ENCODE peak calls at places on chromosome 18, in nine cellular contexts. Y is right atrium auricular region; S is stomach; X is colonic mucosa; C is HCT116; B is Peyer's patch; P is psoas muscle; U is endodermal cell; O is CD8-positive, alpha-beta T cell. T is an unnamed sample.

GRCh38 chr18:60982958-60983357 is 350.3 kb upstream of the CDH20 start:
- DNase-seq in Y (no peak), S (no peak), X (no peak), C (no peak), B (no peak), P (no peak), U (no peak), O (no peak), T (no peak)

GRCh38 chr18:27899893-27900292 is 277.0 kb downstream of the CDH2 start:
- DNase-seq in Y (no peak), S (no peak), X (no peak), C (no peak), B (no peak), P (no peak), U (peak; percentile 49), O (no peak), T (no peak)

GRCh38 chr18:33584845-33585775 is 7.1 kb downstream of the ASXL3 start:
- DNase-seq in Y (no peak), S (no peak), X (no peak), C (no peak), B (no peak), P (no peak), U (peak; percentile 70), O (no peak), T (no peak)

GRCh38 chr18:51059969-51060368 is 30.0 kb downstream of the SMAD4 start:
- DNase-seq in Y (no peak), S (no peak), X (no peak), C (no peak), B (no peak), P (no peak), U (no peak), O (no peak), T (no peak)

GRCh38 chr18:76252880-76253279 is 242.2 kb downstream of the ZNF516 start:
- DNase-seq in Y (no peak), S (no peak), X (no peak), C (peak; percentile 23), B (no peak), P (no peak), U (peak; percentile 71), O (no peak), T (peak; percentile 38)

GRCh38 chr18:9949861-9950260 is 36.0 kb downstream of the VAPA start:
- DNase-seq in Y (no peak), S (no peak), X (no peak), C (no peak), B (no peak), P (no peak), U (no peak), O (no peak), T (no peak)

GRCh38 chr18:7084080-7084765 is 33.4 kb downstream of the LAMA1 start:
- DNase-seq in Y (no peak), S (no peak), X (no peak), C (no peak), B (no peak), P (no peak), U (no peak), O (no peak), T (no peak)

GRCh38 chr18:79681484-79682387 is 2.1 kb downstream of the CTDP1 start:
- DNase-seq in Y (no peak), S (no peak), X (peak; percentile 85), C (no peak), B (no peak), P (no peak), U (peak; percentile 33), O (peak; percentile 68), T (peak; percentile 55)

GRCh38 chr18:52569492-52569891 is 229.5 kb downstream of the DCC start:
- DNase-seq in Y (no peak), S (no peak), X (no peak), C (no peak), B (no peak), P (no peak), U (no peak), O (no peak), T (no peak)

GRCh38 chr18:79949571-79950439 is 1.6 kb downstream of the SLC66A2 start:
- DNase-seq in Y (no peak), S (peak; percentile 32), X (peak; percentile 49), C (no peak), B (peak; percentile 36), P (peak; percentile 68), U (peak; percentile 7), O (no peak), T (peak; percentile 74)

GRCh38 chr18:28045176-28045810 is 131.6 kb downstream of the CDH2 start:
- DNase-seq in Y (no peak), S (no peak), X (no peak), C (no peak), B (no peak), P (no peak), U (no peak), O (no peak), T (no peak)

GRCh38 chr18:50791599-50792438 is 28.0 kb downstream of the MRO start:
- DNase-seq in Y (no peak), S (no peak), X (no peak), C (no peak), B (no peak), P (no peak), U (no peak), O (no peak), T (peak; percentile 47)

GRCh38 chr18:39839782-39840181 is 2115.3 kb upstream of the PIK3C3 start:
- DNase-seq in Y (no peak), S (no peak), X (no peak), C (no peak), B (no peak), P (no peak), U (no peak), O (no peak), T (no peak)

GRCh38 chr18:63999871-64000270 is 30.0 kb downstream of the SERPINB8 start:
- DNase-seq in Y (no peak), S (no peak), X (no peak), C (no peak), B (no peak), P (no peak), U (no peak), O (no peak), T (no peak)

GRCh38 chr18:63992751-63993150 is 22.9 kb downstream of the SERPINB8 start:
- DNase-seq in Y (no peak), S (no peak), X (no peak), C (no peak), B (no peak), P (no peak), U (peak; percentile 50), O (no peak), T (no peak)

GRCh38 chr18:63994783-63995399 is 25.0 kb downstream of the SERPINB8 start:
- DNase-seq in Y (peak; percentile 67), S (peak; percentile 55), X (peak; percentile 31), C (peak; percentile 22), B (no peak), P (no peak), U (peak; percentile 86), O (peak; percentile 39), T (peak; percentile 71)

GRCh38 chr18:63997041-63997440 is 27.2 kb downstream of the SERPINB8 start:
- DNase-seq in Y (no peak), S (no peak), X (no peak), C (no peak), B (no peak), P (no peak), U (no peak), O (no peak), T (no peak)

DNA sequence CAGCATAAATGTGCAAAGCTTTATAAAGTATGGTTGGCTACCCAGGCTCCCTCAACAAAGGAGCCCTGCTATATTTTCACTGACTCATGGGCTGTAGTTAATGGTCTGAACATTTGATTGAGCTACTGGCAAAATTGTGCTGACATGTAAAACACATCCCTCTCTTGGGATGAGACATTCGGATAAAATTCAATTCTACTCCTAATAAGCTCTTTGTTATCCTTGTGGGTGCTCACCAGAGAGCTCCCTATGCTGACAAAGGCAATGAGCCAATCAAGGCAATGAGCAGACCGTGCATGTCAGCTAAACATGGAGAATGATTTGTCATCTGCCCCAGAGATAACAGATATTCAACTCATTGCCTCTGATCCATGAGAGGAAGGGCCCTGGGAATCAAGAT is 27.7 kb downstream of the SERPINB8 start:
- DNase-seq in Y (no peak), S (no peak), X (no peak), C (no peak), B (no peak), P (no peak), U (no peak), O (no peak), T (no peak)
- TF ChIP-seq CTCF in Y (no peak), S (no peak), X (no peak), C (no peak), B (no peak), P (no peak), U (no peak), O (no peak), T (no peak)

DNA sequence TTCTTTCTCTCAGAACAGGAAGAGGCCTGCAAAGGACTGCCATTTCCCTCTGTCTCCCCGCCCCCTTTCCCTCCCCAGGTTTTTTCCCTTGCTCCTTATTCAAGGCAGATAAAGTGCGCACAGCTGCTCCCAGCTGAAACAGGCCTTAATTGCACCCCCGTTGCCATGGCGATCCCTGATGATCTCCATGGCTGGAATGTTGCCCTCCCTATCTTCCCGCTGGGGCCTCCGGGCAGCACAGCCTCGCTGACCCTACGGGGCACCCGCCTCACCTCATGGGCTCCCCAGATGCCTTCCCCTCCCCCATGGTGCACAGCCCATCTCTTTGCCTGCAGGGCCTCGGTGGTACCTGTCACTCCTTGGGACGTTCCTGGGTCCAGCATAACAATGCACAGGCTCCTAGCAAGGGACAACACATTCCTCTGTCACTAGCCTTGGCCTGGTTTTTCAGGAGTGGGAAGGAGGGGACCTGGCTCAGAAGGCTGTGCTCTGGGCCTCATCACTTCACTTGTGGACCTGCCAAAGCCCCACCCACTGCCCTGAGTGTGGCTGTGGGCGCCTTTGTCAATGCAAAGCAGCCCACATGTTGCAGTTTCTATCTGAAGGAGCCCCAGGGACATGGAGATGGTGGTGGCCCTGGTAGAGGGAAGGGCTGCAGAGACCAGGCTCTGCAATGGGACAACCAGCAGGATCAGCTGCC is 115.0 kb downstream of the CELF4 start:
- DNase-seq in Y (no peak), S (no peak), X (peak; percentile 25), C (no peak), B (no peak), P (no peak), U (peak; percentile 76), O (no peak), T (no peak)
- H3K4me3 ChIP-seq in Y (no peak overlapping the region), S (no peak overlapping the region), X (no peak overlapping the region), C (no peak overlapping the region), B (no peak overlapping the region), P (no peak overlapping the region), U (no peak overlapping the region), O (no peak overlapping the region), T (no peak overlapping the region)

GRCh38 chr18:35268811-35269210 is 21.2 kb downstream of the ZSCAN30 start:
- DNase-seq in Y (no peak), S (no peak), X (no peak), C (no peak), B (no peak), P (no peak), U (no peak), O (no peak), T (no peak)
- H3K9me3 ChIP-seq in Y (no peaks in the 10 kb centered on the region), S (peaks cover 8% of the 10 kb centered on the region), X (no peaks in the 10 kb centered on the region), C (no peaks in the 10 kb centered on the region), B (no peaks in the 10 kb centered on the region), P (peaks cover 5% of the 10 kb centered on the region), U (peaks cover 29% of the 10 kb centered on the region), O (no peaks in the 10 kb centered on the region), T (peaks cover 8% of the 10 kb centered on the region)

DNA sequence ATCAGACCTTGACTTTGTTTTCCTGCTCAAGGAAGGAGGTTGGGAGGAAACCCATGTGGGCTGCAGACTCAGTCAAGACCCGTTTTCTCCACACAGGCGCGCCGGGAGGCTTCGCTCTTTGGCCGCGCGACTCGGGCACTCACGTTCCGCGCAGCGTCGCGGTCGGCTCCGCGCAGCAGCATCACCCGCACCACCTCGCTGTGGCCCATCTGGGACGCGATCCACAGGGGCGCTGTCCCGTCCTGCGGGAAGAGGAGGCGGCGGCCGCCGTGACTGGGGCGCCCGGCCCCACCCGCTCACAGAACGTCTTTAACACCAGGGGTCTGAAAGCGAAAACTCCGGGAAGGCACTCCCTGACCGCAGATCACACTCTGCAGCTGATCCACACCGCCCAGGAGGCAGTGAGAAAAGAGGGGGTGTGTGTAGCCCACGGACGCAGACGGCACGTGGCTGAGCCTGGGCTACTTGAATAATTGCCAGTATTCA is 33.1 kb upstream of the NPC1 start:
- DNase-seq in Y (peak; percentile 59), S (peak; percentile 31), X (no peak), C (no peak), B (peak; percentile 69), P (peak; percentile 29), U (no peak), O (no peak), T (no peak)
- TF ChIP-seq CTCF in Y (no peak), S (no peak), X (no peak), C (no peak), B (no peak), P (no peak), U (no peak), O (no peak), T (no peak)